ENCODE peak calls at places on chromosomes 13 and 19, in ten cellular contexts. E is right lobe of liver, S is uterus, Y is substantia nigra, P is pancreas, I is GM12878, V is psoas muscle, G is testis, U is stomach, Z is cardiac muscle cell. T is an unnamed sample.

GRCh38 chr19:13036366-13036976 is 41.2 kb downstream of the NFIX start:
- DNase-seq in V (peak; percentile 69), U (peak; percentile 66), I (no peak), P (no peak), E (no peak), G (no peak), S (peak; percentile 69), Z (no peak), Y (no peak), T (no peak)

GRCh38 chr13:36950330-36950729 is 30.3 kb upstream of the SMAD9 start:
- DNase-seq in Y (no peak), V (no peak), P (no peak), Z (no peak), E (no peak), U (no peak), S (no peak), I (no peak), G (no peak), T (no peak)

GRCh38 chr19:4186087-4186993 is 3.9 kb downstream of the ANKRD24 start:
- DNase-seq in G (peak; percentile 83), E (peak; percentile 85), U (peak; percentile 86), Y (no peak), Z (peak; percentile 84), V (peak; percentile 68), P (peak; percentile 69), S (peak; percentile 42), I (no peak), T (peak; percentile 39)

GRCh38 chr19:48543121-48543710 is 8.8 kb upstream of the SULT2B1 start:
- DNase-seq in P (peak; percentile 33), Z (no peak), S (no peak), V (peak; percentile 32), E (no peak), Y (no peak), U (peak; percentile 82), I (no peak), G (no peak), T (no peak)

GRCh38 chr13:36072127-36072526 is 59.1 kb downstream of the DCLK1 start:
- DNase-seq in E (no peak), V (no peak), U (no peak), P (no peak), I (no peak), Y (no peak), G (no peak), S (no peak), Z (no peak), T (no peak)

GRCh38 chr13:107035778-107036177 is 467.8 kb upstream of the ARGLU1 start:
- DNase-seq in U (no peak), Z (no peak), G (no peak), I (no peak), S (no peak), P (no peak), Y (no peak), E (no peak), V (no peak), T (peak; percentile 79)

GRCh38 chr19:51025809-51026553 is 435 bp downstream of the KLK11 start:
- DNase-seq in U (peak; percentile 75), V (no peak), P (peak; percentile 30), G (peak; percentile 59), S (no peak), I (no peak), E (peak; percentile 33), Y (no peak), Z (no peak), T (no peak)

GRCh38 chr13:109844396-109844795 is 58.0 kb upstream of the IRS2 start:
- DNase-seq in P (no peak), U (peak; percentile 64), Y (no peak), Z (peak; percentile 8), I (no peak), V (no peak), E (no peak), G (peak; percentile 35), S (no peak), T (peak; percentile 21)

GRCh38 chr19:6060600-6061391 is 49.5 kb downstream of the RFX2 start:
- DNase-seq in E (peak; percentile 52), P (no peak), Y (no peak), V (peak; percentile 31), I (no peak), G (peak; percentile 10), S (no peak), Z (no peak), U (no peak), T (no peak)

GRCh38 chr19:14383898-14384669 is 2.8 kb downstream of the ADGRE5 start:
- DNase-seq in G (no peak), U (no peak), Z (no peak), V (no peak), S (peak; percentile 73), I (no peak), E (no peak), Y (no peak), P (no peak), T (no peak)

GRCh38 chr19:13887039-13887438 is 10.1 kb downstream of the NANOS3 start:
- DNase-seq in I (no peak), U (peak; percentile 69), Y (no peak), G (no peak), E (no peak), S (no peak), Z (no peak), P (no peak), V (no peak), T (no peak)

GRCh38 chr13:35472308-35473008 is 4.0 kb downstream of the MAB21L1 start:
- DNase-seq in Y (no peak), P (no peak), E (no peak), I (no peak), S (no peak), G (no peak), U (no peak), Z (no peak), V (no peak), T (no peak)

GRCh38 chr19:29467824-29468401 is 57.9 kb upstream of the VSTM2B start:
- DNase-seq in U (no peak), Z (peak; percentile 31), V (no peak), Y (no peak), G (no peak), E (no peak), P (no peak), I (no peak), S (no peak), T (no peak)

GRCh38 chr13:79722885-79723445 is 242.0 kb downstream of the NDFIP2 start:
- DNase-seq in Z (no peak), Y (no peak), P (no peak), S (no peak), G (no peak), V (no peak), E (no peak), I (no peak), U (no peak), T (no peak)
- H3K27ac ChIP-seq in Z (peak overlapping the region; percentile 31), Y (no peak overlapping the region), P (no peak overlapping the region), S (no peak overlapping the region), G (no peak overlapping the region), V (peak overlapping the region; percentile 72), E (no peak overlapping the region), I (no peak overlapping the region), U (no peak overlapping the region), T (no peak overlapping the region)

GRCh38 chr13:24505256-24505655 is 7.3 kb downstream of the PARP4 start:
- DNase-seq in Y (no peak), G (peak; percentile 64), S (no peak), V (no peak), U (no peak), E (no peak), Z (no peak), P (no peak), I (no peak), T (no peak)
- H3K27ac ChIP-seq in Y (no peak overlapping the region), G (no peak overlapping the region), S (no peak overlapping the region), V (no peak overlapping the region), U (no peak overlapping the region), E (no peak overlapping the region), Z (no peak overlapping the region), P (no peak overlapping the region), I (no peak overlapping the region), T (no peak overlapping the region)

GRCh38 chr19:35977446-35978222 is 17.4 kb upstream of the SDHAF1 start:
- DNase-seq in U (no peak), G (no peak), Z (no peak), Y (no peak), P (no peak), I (no peak), V (no peak), E (peak; percentile 53), S (no peak), T (no peak)

GRCh38 chr19:35978271-35978670 is 16.7 kb upstream of the SDHAF1 start:
- DNase-seq in S (no peak), I (no peak), P (no peak), V (no peak), U (no peak), E (no peak), Y (no peak), Z (no peak), G (no peak), T (no peak)

GRCh38 chr19:35973487-35973886 is 21.5 kb upstream of the SDHAF1 start:
- DNase-seq in G (no peak), E (no peak), I (no peak), V (no peak), Y (no peak), P (no peak), U (no peak), Z (no peak), S (no peak), T (no peak)

GRCh38 chr19:35978832-35979365 is 16.1 kb upstream of the SDHAF1 start:
- DNase-seq in G (no peak), S (no peak), Y (no peak), I (no peak), U (no peak), E (no peak), P (no peak), Z (no peak), V (no peak), T (no peak)

DNA sequence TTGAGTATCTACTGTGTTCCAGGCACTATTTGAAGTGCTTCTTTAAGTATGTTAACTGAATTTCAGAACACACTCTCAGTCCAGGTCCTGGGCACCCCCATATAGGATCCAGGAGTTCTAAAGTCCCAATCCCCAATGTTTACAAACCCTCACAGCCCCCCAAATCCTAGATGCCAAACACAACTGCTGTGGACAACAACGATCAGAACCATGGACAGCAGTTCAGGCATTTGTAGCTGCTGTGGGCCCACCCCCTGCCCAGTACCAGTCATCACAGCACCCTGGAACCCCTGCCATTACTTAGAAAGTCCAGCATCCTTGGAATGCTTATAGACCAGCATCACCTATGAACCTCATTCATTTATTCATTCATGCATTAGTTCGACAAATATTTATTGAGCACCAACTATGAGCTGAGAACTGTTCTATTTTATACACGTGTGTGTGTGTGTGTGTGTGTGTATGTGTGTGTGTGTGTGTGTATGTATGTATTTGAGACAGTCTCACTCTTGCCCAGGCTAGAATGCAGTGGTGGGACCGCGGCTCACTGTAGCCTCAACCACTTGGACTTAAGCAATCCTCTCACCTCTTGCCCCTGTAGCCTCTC is 19.3 kb upstream of the SDHAF1 start:
- DNase-seq in S (no peak), Z (peak; percentile 82), E (no peak), G (no peak), P (no peak), U (no peak), V (no peak), I (no peak), Y (no peak), T (no peak)
- H3K27ac ChIP-seq in S (no peak overlapping the region), Z (no peak overlapping the region), E (no peak overlapping the region), G (no peak overlapping the region), P (no peak overlapping the region), U (no peak overlapping the region), V (no peak overlapping the region), I (no peak overlapping the region), Y (no peak overlapping the region), T (no peak overlapping the region)

DNA sequence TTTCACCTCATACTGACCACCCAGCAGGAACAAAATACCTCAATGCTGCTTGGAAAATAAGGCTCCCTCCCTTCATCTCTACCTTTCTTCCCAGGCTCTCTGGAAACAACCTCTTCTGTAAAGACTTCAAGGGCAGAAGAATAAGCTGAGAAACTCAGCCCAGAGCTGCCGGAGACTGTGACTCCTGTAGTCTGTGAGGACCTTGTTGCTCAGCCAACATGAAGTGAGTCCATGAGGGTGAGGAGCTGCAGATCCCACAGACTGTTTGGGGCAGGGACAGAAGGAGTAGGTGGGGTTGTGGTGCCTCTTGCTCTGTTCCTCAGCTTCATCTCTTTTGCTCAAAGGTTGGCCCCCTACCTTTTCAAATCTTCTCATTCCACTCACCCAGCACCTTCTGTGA is 7.8 kb downstream of the LILRA5 start:
- DNase-seq in I (no peak), P (no peak), S (no peak), Z (no peak), V (no peak), G (no peak), E (no peak), U (no peak), Y (no peak), T (no peak)
- H3K27ac ChIP-seq in I (no peak overlapping the region), P (no peak overlapping the region), S (no peak overlapping the region), Z (no peak overlapping the region), V (no peak overlapping the region), G (no peak overlapping the region), E (no peak overlapping the region), U (no peak overlapping the region), Y (no peak overlapping the region), T (no peak overlapping the region)

T was measured in AG04450.